ENCODE peak calls at places on chromosomes 11 and 22, in nine cellular contexts. T is body of pancreas; Q is NCI-H1694 treated with DMSO at 0.1 percent for 48 hours; V is stimulated activated CD4-positive, alpha-beta T cell treated with anti-CD3 and anti-CD28 coated beads, Interleukin-4, amount 100 ng/mL, for 24 hours; B is NCI-H1105; R is psoas muscle; N is CD4-positive, alpha-beta T cell; S is fibroblast of the conjunctiva; L is small intestine. K is an unnamed sample.

GRCh38 chr11:13134886-13135285 is 125.8 kb downstream of the RASSF10 start:
- DNase-seq in T (no peak), Q (no peak), V (no peak), B (no peak), R (no peak), N (no peak), S (no peak), L (no peak), K (no peak)

GRCh38 chr22:39905686-39906085 is 4.8 kb downstream of the GRAP2 start:
- DNase-seq in T (no peak), Q (no peak), V (no peak), B (no peak), R (no peak), N (no peak), S (no peak), L (no peak), K (no peak)

GRCh38 chr11:70547386-70547785 is 149.1 kb downstream of the CTTN start:
- DNase-seq in T (no peak), Q (no peak), V (no peak), B (no peak), R (no peak), N (no peak), S (no peak), L (no peak), K (no peak)

GRCh38 chr11:56841210-56841810 is 92.8 kb upstream of the OR9G4 start:
- DNase-seq in T (peak), Q (peak), V (peak), B (peak), R (peak), N (no peak), S (peak), L (peak), K (peak)

GRCh38 chr22:20508815-20509271 is 1.4 kb downstream of the MED15 start:
- DNase-seq in T (no peak), Q (no peak), V (no peak), B (no peak), R (no peak), N (no peak), S (no peak), L (peak), K (no peak)

GRCh38 chr11:46238967-46239800 is 38.3 kb upstream of the CREB3L1 start:
- DNase-seq in T (peak), Q (peak), V (peak), B (peak), R (peak), N (peak), S (peak), L (peak), K (peak)

GRCh38 chr11:67691149-67691548 is 16.7 kb upstream of the ALDH3B2 start:
- DNase-seq in T (no peak), Q (no peak), V (no peak), B (no peak), R (no peak), N (no peak), S (no peak), L (peak), K (no peak)

GRCh38 chr11:120032766-120033390 is 105.0 kb downstream of the TRIM29 start:
- DNase-seq in T (no peak), Q (no peak), V (no peak), B (no peak), R (no peak), N (no peak), S (no peak), L (peak), K (no peak)

GRCh38 chr11:131370090-131370751 is at the start of gene NTM:
- DNase-seq in T (peak), Q (no peak), V (no peak), B (peak), R (peak), N (no peak), S (peak), L (peak), K (no peak)

GRCh38 chr11:128928400-128928799 is 14.3 kb downstream of the TP53AIP1 start:
- DNase-seq in T (no peak), Q (no peak), V (no peak), B (no peak), R (no peak), N (no peak), S (no peak), L (peak), K (no peak)

GRCh38 chr11:26201411-26201810 is 130.5 kb upstream of the ANO3 start:
- DNase-seq in T (no peak), Q (no peak), V (no peak), B (no peak), R (no peak), N (no peak), S (peak), L (no peak), K (no peak)

K was measured in T1000.